ENCODE peak calls at places on chromosomes 3 and 15, in six cellular contexts. T, H, C, A, D and U are unnamed samples.

GRCh38 chr3:24972491-24972890 is 455.6 kb upstream of the RARB start:
- DNase-seq in A (no peak), D (no peak), T (no peak), C (no peak), H (no peak), U (no peak)

GRCh38 chr3:136862611-136862951 is 573 bp downstream of the NCK1 start:
- DNase-seq in C (no peak), T (peak; percentile 50), H (peak; percentile 37), A (peak; percentile 87), D (peak; percentile 32), U (peak; percentile 20)

GRCh38 chr3:111351334-111351733 is 190.7 kb upstream of the CD96 start:
- DNase-seq in T (no peak), A (no peak), D (peak; percentile 14), C (no peak), H (no peak), U (no peak)

GRCh38 chr15:39666671-39667070 is 85.8 kb downstream of the THBS1 start:
- DNase-seq in D (peak; percentile 20), H (no peak), C (peak; percentile 24), T (no peak), A (peak; percentile 78), U (no peak)

GRCh38 chr3:129015388-129016105 is 14.4 kb downstream of the EFCC1 start:
- DNase-seq in A (peak; percentile 37), H (no peak), C (no peak), T (peak; percentile 46), D (no peak), U (no peak)

GRCh38 chr3:33440328-33440577 is at the start of gene UBP1:
- DNase-seq in D (no peak), C (no peak), T (no peak), A (no peak), H (no peak), U (no peak)

GRCh38 chr3:169228522-169228921 is 435.0 kb downstream of the MECOM start:
- DNase-seq in A (no peak), C (no peak), H (no peak), T (no peak), D (no peak), U (no peak)

GRCh38 chr15:51129513-51130197 is 34.9 kb upstream of the TNFAIP8L3 start:
- DNase-seq in D (no peak), C (no peak), T (no peak), H (no peak), A (no peak), U (no peak)

GRCh38 chr3:42961633-42962032 is 17.5 kb upstream of the GASK1A start:
- DNase-seq in A (peak; percentile 64), H (no peak), C (peak; percentile 39), D (peak; percentile 54), T (peak; percentile 8), U (peak; percentile 4)

GRCh38 chr3:157428957-157429356 is 7.7 kb upstream of the PTX3 start:
- DNase-seq in D (no peak), H (no peak), A (no peak), C (no peak), T (no peak), U (no peak)